ENCODE peak calls at places on chromosomes 3 and 15, in four cellular contexts. K is A549, J is IMR-90, X is lung. H is an unnamed sample. For H3K4me1, the result is how much of the 10 kb centered on the place peaks cover.

GRCh38 chr3:14862303-14862660 is 43.5 kb downstream of the FGD5 start:
- DNase-seq in K (no peak), X (no peak), J (no peak), H (no peak)

GRCh38 chr3:155748611-155749365 is 3.9 kb upstream of the PLCH1 start:
- DNase-seq in K (no peak), X (no peak), J (no peak), H (no peak)

GRCh38 chr3:42830437-42831320 is 21.4 kb downstream of the ACKR2 start:
- DNase-seq in J (peak), X (no peak), K (peak), H (peak)

GRCh38 chr3:105611304-105612192 is 244.8 kb downstream of the ALCAM start:
- DNase-seq in K (no peak), X (peak), J (no peak), H (peak)

GRCh38 chr3:107662109-107662477 is 139.3 kb downstream of the BBX start:
- DNase-seq in K (no peak), X (no peak), J (peak), H (no peak)

GRCh38 chr15:99717129-99718024 is 15.9 kb downstream of the LYSMD4 start:
- DNase-seq in K (no peak), J (no peak), X (no peak), H (no peak)

GRCh38 chr15:89243046-89243690 is 611 bp upstream of the FANCI start:
- DNase-seq in J (peak), K (no peak), X (no peak), H (no peak)

GRCh38 chr3:52317601-52318000 is 1.5 kb downstream of the DNAH1 start:
- DNase-seq in J (peak), X (peak), K (no peak), H (peak)

GRCh38 chr3:117131259-117131658 is 421.7 kb downstream of the TUSC7 start:
- DNase-seq in J (no peak), X (no peak), K (no peak), H (no peak)

GRCh38 chr3:169342652-169343051 is 320.9 kb downstream of the MECOM start:
- DNase-seq in J (no peak), K (no peak), X (no peak), H (no peak)

GRCh38 chr3:64440498-64440897 is 215.2 kb upstream of the PRICKLE2 start:
- DNase-seq in K (no peak), X (peak), J (peak), H (peak)

GRCh38 chr3:11499144-11499543 is 144.6 kb downstream of the VGLL4 start:
- DNase-seq in K (no peak), X (no peak), J (peak), H (peak)

GRCh38 chr3:39137435-39137936 is 15.9 kb downstream of the CSRNP1 start:
- DNase-seq in K (no peak), J (no peak), X (no peak), H (no peak)

GRCh38 chr3:182979719-182980191 is 583 bp downstream of the DCUN1D1 start:
- DNase-seq in X (no peak), K (peak), J (peak), H (no peak)

GRCh38 chr3:113783463-113783862 is 36.6 kb downstream of the ATP6V1A start:
- DNase-seq in K (peak), J (peak), X (no peak), H (peak)

GRCh38 chr3:75978686-75979085 is 193.3 kb upstream of the ZNF717 start:
- DNase-seq in K (no peak), X (no peak), J (peak), H (no peak)

GRCh38 chr3:106728315-106728821 is 648.9 kb upstream of the CCDC54 start:
- DNase-seq in J (peak), X (no peak), K (peak), H (peak)

GRCh38 chr15:77510066-77511044 is 89.7 kb downstream of the HMG20A start:
- DNase-seq in X (no peak), K (no peak), J (no peak), H (no peak)

GRCh38 chr15:48925714-48926223 is 38.0 kb downstream of the SHC4 start:
- DNase-seq in X (no peak), J (peak), K (peak), H (peak)

GRCh38 chr15:85992224-85992623 is 87.4 kb upstream of the AGBL1 start:
- DNase-seq in K (no peak), J (no peak), X (no peak), H (no peak)

GRCh38 chr3:101813817-101814440 is 34.9 kb downstream of the NXPE3 start:
- DNase-seq in K (peak), X (no peak), J (peak), H (no peak)

GRCh38 chr15:62112616-62113593 is 46.1 kb downstream of the C2CD4A start:
- DNase-seq in K (peak), J (peak), X (no peak), H (peak)

GRCh38 chr3:12227833-12228232 is 61.0 kb upstream of the PPARG start:
- DNase-seq in X (no peak), J (peak), K (no peak), H (no peak)

GRCh38 chr15:79494963-79495362 is 62.8 kb downstream of the MINAR1 start:
- DNase-seq in X (no peak), K (no peak), J (no peak), H (no peak)

GRCh38 chr3:185658504-185658912 is 72.4 kb downstream of the SENP2 start:
- DNase-seq in X (peak), J (peak), K (peak), H (peak)

GRCh38 chr3:10391391-10391790 is 70.5 kb upstream of the SEC13 start:
- DNase-seq in K (no peak), X (no peak), J (no peak), H (no peak)

DNA sequence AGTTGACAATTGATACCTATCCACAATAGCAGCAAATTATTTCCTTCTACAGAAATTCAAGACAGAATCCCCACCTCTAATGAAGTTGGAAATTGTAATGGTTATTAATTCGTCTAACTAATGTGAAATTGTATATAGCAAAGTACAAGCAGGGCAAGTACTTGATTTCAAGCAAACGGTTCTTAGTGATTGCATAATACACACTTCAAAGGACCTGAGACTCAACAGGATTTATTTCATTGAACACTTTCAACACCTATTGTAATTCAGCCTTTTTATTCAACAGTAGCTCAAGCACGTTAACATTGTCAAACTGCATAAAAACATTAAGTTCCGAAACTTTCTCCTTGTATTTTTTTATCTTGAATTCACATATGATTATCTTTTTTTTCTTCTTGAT is 40.2 kb upstream of the AGTR1 start:
- DNase-seq in X (no peak), J (no peak), K (no peak), H (no peak)
- TF ChIP-seq CTCF in X (no peak), J (no peak), K (no peak), H (no peak)

DNA sequence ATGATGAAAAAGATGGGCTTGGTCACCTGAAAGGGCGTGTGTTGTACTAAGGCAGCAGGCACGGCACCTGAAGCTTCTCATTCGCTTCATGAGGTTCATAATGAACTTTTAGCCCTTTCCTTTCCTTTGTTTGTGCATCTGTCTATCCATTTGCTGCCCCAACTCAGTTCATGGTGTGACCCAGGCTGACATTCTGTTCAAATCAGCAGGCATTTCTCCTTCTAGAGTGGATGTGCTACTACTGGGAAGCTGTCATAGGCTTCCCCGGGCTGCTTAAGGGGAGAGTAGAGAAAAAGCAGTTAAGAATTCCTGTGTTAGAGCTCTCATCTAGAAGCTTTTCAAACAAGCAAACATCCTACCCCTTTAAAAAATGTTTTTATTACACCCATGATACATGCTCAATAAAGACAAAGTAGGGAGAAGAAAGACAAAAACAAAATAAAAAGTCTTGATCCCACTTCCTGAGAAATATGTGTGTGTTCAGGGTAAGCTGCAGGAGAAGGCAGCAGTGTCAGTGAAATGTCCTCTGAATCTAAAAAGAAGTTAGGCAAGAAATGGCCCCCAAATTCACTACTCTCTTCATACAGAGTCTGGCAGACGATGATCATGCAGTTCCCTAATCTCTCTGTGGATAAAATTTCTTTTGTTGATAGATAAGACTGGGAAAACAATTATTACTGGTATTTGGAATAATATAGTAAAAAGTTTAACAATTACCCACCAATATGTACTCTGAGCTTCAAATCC is 136.9 kb upstream of the PFN2 start:
- DNase-seq in X (no peak), J (no peak), K (no peak), H (no peak)
- H3K4me1 ChIP-seq in X (under half), J (under half), K (under half), H (under half)

GRCh38 chr3:81279481-81280273 is 481.8 kb downstream of the GBE1 start:
- DNase-seq in K (no peak), X (no peak), J (no peak), H (no peak)

GRCh38 chr3:81274671-81275070 is 486.8 kb downstream of the GBE1 start:
- DNase-seq in X (no peak), J (no peak), K (no peak), H (no peak)

DNA sequence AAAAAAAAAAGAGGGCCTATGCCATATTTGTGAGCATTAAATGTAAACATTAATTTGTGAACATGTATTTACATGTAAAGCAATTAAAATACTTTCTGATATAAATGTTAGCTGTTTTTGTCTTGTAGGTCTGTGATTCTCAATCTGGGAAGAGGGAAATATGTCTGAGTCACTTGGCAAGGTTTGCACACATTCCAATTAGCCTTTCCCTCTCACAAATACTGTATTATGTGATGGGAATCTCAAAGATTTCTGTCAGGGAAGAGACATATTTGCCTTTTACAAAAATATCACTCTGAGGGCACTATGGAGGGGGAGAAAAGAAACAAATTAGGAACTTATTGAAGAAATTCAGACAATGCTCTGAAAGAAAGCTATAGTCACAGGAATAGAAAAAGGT is 483.6 kb downstream of the GBE1 start:
- DNase-seq in J (peak), K (no peak), X (no peak), H (peak)
- H3K27ac ChIP-seq in J (no peak), K (no peak), X (no peak), H (no peak)

DNA sequence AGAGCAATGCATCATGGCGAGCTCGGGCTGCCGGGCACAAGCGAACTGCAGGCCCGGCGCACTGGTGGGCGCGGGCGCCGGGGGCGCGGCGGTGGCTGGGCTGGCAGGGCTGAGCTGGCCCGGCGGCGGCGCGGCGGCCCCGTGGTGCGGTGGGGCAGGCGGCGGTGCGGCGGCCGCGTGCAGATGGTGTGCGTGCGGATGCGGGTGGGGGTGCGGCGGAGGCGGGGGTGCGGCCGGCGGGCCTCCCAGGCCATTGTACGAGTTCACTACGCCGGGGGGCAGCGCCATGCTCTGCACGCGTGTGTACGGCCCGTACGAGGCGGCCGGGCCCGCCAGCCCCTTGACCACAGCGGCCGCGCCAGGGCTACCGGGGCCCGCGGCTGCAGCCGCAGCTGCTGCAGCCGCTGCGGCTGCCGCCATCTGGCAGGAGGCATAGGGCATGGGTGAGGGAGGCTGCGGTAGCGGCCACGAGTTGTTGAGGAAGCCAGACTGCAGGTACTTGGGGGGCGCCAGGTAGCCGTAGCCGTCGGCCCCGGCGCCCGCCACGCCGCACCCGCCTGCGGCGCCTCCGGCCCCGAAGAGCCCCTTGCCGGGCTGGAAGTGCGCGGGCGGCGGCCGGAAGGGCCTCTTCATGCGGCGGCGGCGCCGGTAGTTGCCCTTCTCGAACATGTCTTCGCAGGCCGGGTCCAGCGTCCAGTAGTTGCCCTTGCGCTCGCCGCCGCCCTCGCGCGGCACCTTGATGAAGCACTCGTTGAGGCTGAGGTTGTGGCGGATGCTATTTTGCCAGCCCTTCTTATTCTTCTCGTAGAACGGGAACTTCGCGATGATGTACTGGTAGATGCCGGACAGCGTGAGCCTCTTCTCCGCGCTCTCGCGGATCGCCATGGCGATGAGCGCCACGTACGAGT is 1.0 kb downstream of the FOXL2 start:
- DNase-seq in K (peak), J (peak), X (no peak), H (peak)
- TF ChIP-seq CTCF in K (peak), J (peak), X (no peak), H (peak)

DNA sequence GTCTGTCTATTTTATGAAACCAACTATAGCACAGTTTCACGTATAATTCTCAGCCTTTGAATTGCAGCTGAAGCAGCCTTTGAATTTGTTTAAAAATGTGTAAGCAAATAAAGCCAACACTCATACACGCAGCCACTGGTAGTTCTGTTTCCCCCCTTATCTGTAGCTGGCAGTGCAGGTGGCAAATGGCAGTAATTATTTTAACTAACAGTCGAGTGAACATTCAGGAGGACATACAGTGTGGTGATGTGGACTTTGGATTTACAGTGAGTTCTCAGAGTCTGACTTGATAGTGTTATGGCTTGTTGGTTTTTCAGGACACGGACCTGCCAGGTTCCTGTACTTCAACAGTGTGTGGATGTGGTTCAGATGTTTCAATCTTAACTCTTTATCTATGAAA is 64.0 kb upstream of the SKOR1 start:
- DNase-seq in X (no peak), K (no peak), J (no peak), H (no peak)
- H3K4me1 ChIP-seq in X (under half), K (under half), J (under half), H (under half)

DNA sequence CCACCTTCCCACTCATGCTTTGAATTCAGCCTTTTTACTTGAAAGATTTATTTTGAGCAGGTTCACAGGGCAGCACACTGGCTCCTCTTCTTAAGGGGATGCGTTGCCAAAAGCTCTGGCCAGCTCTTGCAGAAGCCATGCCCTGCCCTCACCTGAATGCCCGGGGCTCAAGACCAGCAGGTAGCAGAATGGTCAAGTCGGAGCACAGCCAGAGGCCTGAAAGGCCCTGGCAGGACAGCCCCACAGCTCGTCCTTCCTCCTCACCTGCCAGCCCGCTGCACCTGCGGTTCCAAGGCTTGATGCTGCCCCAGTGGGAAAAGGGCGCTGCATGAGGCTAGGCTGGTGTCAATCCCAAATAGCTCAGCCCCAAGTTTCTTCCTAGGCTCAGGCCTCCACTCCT is 13.1 kb downstream of the CA12 start:
- DNase-seq in K (no peak), J (no peak), X (no peak), H (no peak)
- H3K27ac ChIP-seq in K (peak), J (no peak), X (no peak), H (peak)

H was measured in foreskin keratinocyte.